ENCODE peak calls at places on chromosomes 11 and 22, in nine cellular contexts. One of them, this sample, is unnamed.

GRCh38 chr22:47515384-47516125 is 753.1 kb downstream of the TBC1D22A start:
- DNase-seq in right lobe of liver: no peak
- DNase-seq in body of pancreas: no peak
- DNase-seq in IMR-90: no peak
- DNase-seq in mesendoderm: peak; percentile 23
- DNase-seq in fibroblast of the aortic adventitia: no peak
- DNase-seq in small intestine: no peak
- DNase-seq in CD8-positive, alpha-beta memory T cell: no peak
- DNase-seq in lower lobe of right lung: no peak
- DNase-seq in this sample: no peak

GRCh38 chr22:24437091-24437490 is 9.7 kb downstream of the ADORA2A start:
- DNase-seq in right lobe of liver: peak; percentile 40
- DNase-seq in body of pancreas: no peak
- DNase-seq in IMR-90: no peak
- DNase-seq in mesendoderm: no peak
- DNase-seq in fibroblast of the aortic adventitia: no peak
- DNase-seq in small intestine: no peak
- DNase-seq in CD8-positive, alpha-beta memory T cell: no peak
- DNase-seq in lower lobe of right lung: no peak
- DNase-seq in this sample: no peak

GRCh38 chr11:12195773-12196172 is 85.4 kb downstream of the MICAL2 start:
- DNase-seq in right lobe of liver: no peak
- DNase-seq in body of pancreas: no peak
- DNase-seq in IMR-90: no peak
- DNase-seq in mesendoderm: peak; percentile 71
- DNase-seq in fibroblast of the aortic adventitia: no peak
- DNase-seq in small intestine: peak; percentile 45
- DNase-seq in CD8-positive, alpha-beta memory T cell: peak; percentile 61
- DNase-seq in lower lobe of right lung: no peak
- DNase-seq in this sample: no peak

GRCh38 chr11:119594639-119595249 is 134.3 kb downstream of the NECTIN1 start:
- DNase-seq in right lobe of liver: no peak
- DNase-seq in body of pancreas: no peak
- DNase-seq in IMR-90: peak; percentile 87
- DNase-seq in mesendoderm: no peak
- DNase-seq in fibroblast of the aortic adventitia: peak; percentile 90
- DNase-seq in small intestine: no peak
- DNase-seq in CD8-positive, alpha-beta memory T cell: no peak
- DNase-seq in lower lobe of right lung: no peak
- DNase-seq in this sample: peak; percentile 48

GRCh38 chr11:96322775-96323642 is 20.0 kb downstream of the MAML2 start:
- DNase-seq in right lobe of liver: no peak
- DNase-seq in body of pancreas: no peak
- DNase-seq in IMR-90: no peak
- DNase-seq in mesendoderm: no peak
- DNase-seq in fibroblast of the aortic adventitia: no peak
- DNase-seq in small intestine: no peak
- DNase-seq in CD8-positive, alpha-beta memory T cell: no peak
- DNase-seq in lower lobe of right lung: no peak
- DNase-seq in this sample: no peak

GRCh38 chr22:20243545-20244249 is 24.4 kb downstream of the RTN4R start:
- DNase-seq in right lobe of liver: peak; percentile 79
- DNase-seq in body of pancreas: peak; percentile 52
- DNase-seq in IMR-90: peak; percentile 71
- DNase-seq in mesendoderm: peak; percentile 94
- DNase-seq in fibroblast of the aortic adventitia: peak; percentile 75
- DNase-seq in small intestine: peak; percentile 25
- DNase-seq in CD8-positive, alpha-beta memory T cell: peak; percentile 55
- DNase-seq in lower lobe of right lung: peak; percentile 83
- DNase-seq in this sample: peak; percentile 56

GRCh38 chr11:6755303-6755952 is 16.3 kb downstream of the OR2AG2 start:
- DNase-seq in right lobe of liver: peak; percentile 49
- DNase-seq in body of pancreas: peak; percentile 24
- DNase-seq in IMR-90: peak; percentile 34
- DNase-seq in mesendoderm: peak; percentile 45
- DNase-seq in fibroblast of the aortic adventitia: peak; percentile 63
- DNase-seq in small intestine: peak; percentile 35
- DNase-seq in CD8-positive, alpha-beta memory T cell: no peak
- DNase-seq in lower lobe of right lung: no peak
- DNase-seq in this sample: peak; percentile 73

GRCh38 chr11:18853086-18853720 is 61.6 kb upstream of the PTPN5 start:
- DNase-seq in right lobe of liver: no peak
- DNase-seq in body of pancreas: peak; percentile 44
- DNase-seq in IMR-90: peak; percentile 19
- DNase-seq in mesendoderm: peak; percentile 80
- DNase-seq in fibroblast of the aortic adventitia: peak; percentile 28
- DNase-seq in small intestine: peak; percentile 42
- DNase-seq in CD8-positive, alpha-beta memory T cell: no peak
- DNase-seq in lower lobe of right lung: no peak
- DNase-seq in this sample: peak; percentile 15

GRCh38 chr11:24324211-24324610 is 172.6 kb upstream of the LUZP2 start:
- DNase-seq in right lobe of liver: no peak
- DNase-seq in body of pancreas: no peak
- DNase-seq in IMR-90: peak; percentile 75
- DNase-seq in mesendoderm: no peak
- DNase-seq in fibroblast of the aortic adventitia: no peak
- DNase-seq in small intestine: no peak
- DNase-seq in CD8-positive, alpha-beta memory T cell: no peak
- DNase-seq in lower lobe of right lung: no peak
- DNase-seq in this sample: peak; percentile 35

GRCh38 chr22:29244785-29245625 is 22.8 kb downstream of the RHBDD3 start:
- DNase-seq in right lobe of liver: no peak
- DNase-seq in body of pancreas: no peak
- DNase-seq in IMR-90: no peak
- DNase-seq in mesendoderm: no peak
- DNase-seq in fibroblast of the aortic adventitia: no peak
- DNase-seq in small intestine: no peak
- DNase-seq in CD8-positive, alpha-beta memory T cell: no peak
- DNase-seq in lower lobe of right lung: no peak
- DNase-seq in this sample: no peak

GRCh38 chr11:128745296-128746183 is 51.7 kb downstream of the FLI1 start:
- DNase-seq in right lobe of liver: no peak
- DNase-seq in body of pancreas: no peak
- DNase-seq in IMR-90: peak; percentile 27
- DNase-seq in mesendoderm: peak; percentile 53
- DNase-seq in fibroblast of the aortic adventitia: peak; percentile 70
- DNase-seq in small intestine: no peak
- DNase-seq in CD8-positive, alpha-beta memory T cell: no peak
- DNase-seq in lower lobe of right lung: no peak
- DNase-seq in this sample: peak; percentile 30

GRCh38 chr22:39419911-39420310 is 20.3 kb downstream of the TAB1 start:
- DNase-seq in right lobe of liver: no peak
- DNase-seq in body of pancreas: no peak
- DNase-seq in IMR-90: no peak
- DNase-seq in mesendoderm: no peak
- DNase-seq in fibroblast of the aortic adventitia: no peak
- DNase-seq in small intestine: no peak
- DNase-seq in CD8-positive, alpha-beta memory T cell: no peak
- DNase-seq in lower lobe of right lung: peak; percentile 31
- DNase-seq in this sample: no peak

GRCh38 chr11:75816561-75817239 is 1.7 kb downstream of the UVRAG start:
- DNase-seq in right lobe of liver: no peak
- DNase-seq in body of pancreas: no peak
- DNase-seq in IMR-90: no peak
- DNase-seq in mesendoderm: no peak
- DNase-seq in fibroblast of the aortic adventitia: no peak
- DNase-seq in small intestine: peak; percentile 27
- DNase-seq in CD8-positive, alpha-beta memory T cell: no peak
- DNase-seq in lower lobe of right lung: no peak
- DNase-seq in this sample: no peak

GRCh38 chr22:23184100-23184763 is 3.9 kb downstream of the BCR start:
- DNase-seq in right lobe of liver: no peak
- DNase-seq in body of pancreas: no peak
- DNase-seq in IMR-90: no peak
- DNase-seq in mesendoderm: no peak
- DNase-seq in fibroblast of the aortic adventitia: no peak
- DNase-seq in small intestine: no peak
- DNase-seq in CD8-positive, alpha-beta memory T cell: no peak
- DNase-seq in lower lobe of right lung: no peak
- DNase-seq in this sample: no peak
- H3K4me3 ChIP-seq in right lobe of liver: no peak overlapping the region
- H3K4me3 ChIP-seq in body of pancreas: no peak overlapping the region
- H3K4me3 ChIP-seq in IMR-90: no peak overlapping the region
- H3K4me3 ChIP-seq in mesendoderm: no peak overlapping the region
- H3K4me3 ChIP-seq in fibroblast of the aortic adventitia: no peak overlapping the region
- H3K4me3 ChIP-seq in small intestine: no peak overlapping the region
- H3K4me3 ChIP-seq in CD8-positive, alpha-beta memory T cell: no peak overlapping the region
- H3K4me3 ChIP-seq in lower lobe of right lung: peak overlapping the region; percentile 69
- H3K4me3 ChIP-seq in this sample: no peak overlapping the region

GRCh38 chr11:64864135-64864472 is 14.3 kb downstream of the EHD1 start:
- DNase-seq in right lobe of liver: peak; percentile 93
- DNase-seq in body of pancreas: peak; percentile 84
- DNase-seq in IMR-90: no peak
- DNase-seq in mesendoderm: no peak
- DNase-seq in fibroblast of the aortic adventitia: no peak
- DNase-seq in small intestine: peak; percentile 79
- DNase-seq in CD8-positive, alpha-beta memory T cell: no peak
- DNase-seq in lower lobe of right lung: no peak
- DNase-seq in this sample: no peak
- H3K4me3 ChIP-seq in right lobe of liver: no peak overlapping the region
- H3K4me3 ChIP-seq in body of pancreas: no peak overlapping the region
- H3K4me3 ChIP-seq in IMR-90: no peak overlapping the region
- H3K4me3 ChIP-seq in mesendoderm: no peak overlapping the region
- H3K4me3 ChIP-seq in fibroblast of the aortic adventitia: peak overlapping the region; percentile 28
- H3K4me3 ChIP-seq in small intestine: peak overlapping the region; percentile 2
- H3K4me3 ChIP-seq in CD8-positive, alpha-beta memory T cell: peak overlapping the region; percentile 66
- H3K4me3 ChIP-seq in lower lobe of right lung: peak overlapping the region; percentile 28
- H3K4me3 ChIP-seq in this sample: peak overlapping the region; percentile 42

GRCh38 chr11:10695821-10696220 is 2.3 kb upstream of the IRAG1 start:
- DNase-seq in right lobe of liver: no peak
- DNase-seq in body of pancreas: no peak
- DNase-seq in IMR-90: peak; percentile 20
- DNase-seq in mesendoderm: no peak
- DNase-seq in fibroblast of the aortic adventitia: no peak
- DNase-seq in small intestine: no peak
- DNase-seq in CD8-positive, alpha-beta memory T cell: no peak
- DNase-seq in lower lobe of right lung: no peak
- DNase-seq in this sample: no peak

GRCh38 chr11:10696797-10697620 is 3.5 kb upstream of the IRAG1 start:
- DNase-seq in right lobe of liver: no peak
- DNase-seq in body of pancreas: no peak
- DNase-seq in IMR-90: no peak
- DNase-seq in mesendoderm: no peak
- DNase-seq in fibroblast of the aortic adventitia: no peak
- DNase-seq in small intestine: no peak
- DNase-seq in CD8-positive, alpha-beta memory T cell: no peak
- DNase-seq in lower lobe of right lung: no peak
- DNase-seq in this sample: no peak

GRCh38 chr11:10693509-10694071 is at the start of gene IRAG1:
- DNase-seq in right lobe of liver: peak; percentile 49
- DNase-seq in body of pancreas: peak; percentile 19
- DNase-seq in IMR-90: peak; percentile 78
- DNase-seq in mesendoderm: peak; percentile 15
- DNase-seq in fibroblast of the aortic adventitia: peak; percentile 70
- DNase-seq in small intestine: no peak
- DNase-seq in CD8-positive, alpha-beta memory T cell: no peak
- DNase-seq in lower lobe of right lung: peak; percentile 49
- DNase-seq in this sample: peak; percentile 78

GRCh38 chr11:10694481-10695239 is 1.1 kb upstream of the IRAG1 start:
- DNase-seq in right lobe of liver: no peak
- DNase-seq in body of pancreas: no peak
- DNase-seq in IMR-90: peak; percentile 83
- DNase-seq in mesendoderm: no peak
- DNase-seq in fibroblast of the aortic adventitia: peak; percentile 69
- DNase-seq in small intestine: no peak
- DNase-seq in CD8-positive, alpha-beta memory T cell: no peak
- DNase-seq in lower lobe of right lung: no peak
- DNase-seq in this sample: no peak

DNA sequence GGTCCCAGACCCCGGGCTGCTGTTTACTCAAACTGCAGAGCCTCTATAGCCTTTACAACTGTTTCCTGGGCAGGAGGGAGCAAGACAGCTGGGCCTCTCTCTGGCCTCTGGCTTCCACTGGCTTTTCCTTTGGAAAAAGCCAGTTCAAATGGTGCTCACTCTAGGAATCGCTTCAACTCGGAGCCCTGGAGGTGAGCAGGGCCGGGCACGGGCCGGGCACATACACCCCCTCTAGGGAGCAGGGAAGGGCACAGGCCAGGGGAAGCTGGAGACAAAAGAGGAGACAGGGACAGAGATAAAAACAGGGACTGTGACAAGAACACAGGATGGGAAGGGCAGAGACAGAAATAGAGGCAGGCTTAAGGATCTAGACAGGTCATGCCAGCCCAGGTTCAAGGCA is 839 bp downstream of the IRAG1 start:
- DNase-seq in right lobe of liver: no peak
- DNase-seq in body of pancreas: no peak
- DNase-seq in IMR-90: no peak
- DNase-seq in mesendoderm: no peak
- DNase-seq in fibroblast of the aortic adventitia: no peak
- DNase-seq in small intestine: no peak
- DNase-seq in CD8-positive, alpha-beta memory T cell: no peak
- DNase-seq in lower lobe of right lung: no peak
- DNase-seq in this sample: no peak
- H3K4me3 ChIP-seq in right lobe of liver: peak overlapping the region; percentile 10
- H3K4me3 ChIP-seq in body of pancreas: no peak overlapping the region
- H3K4me3 ChIP-seq in IMR-90: peak overlapping the region; percentile 61
- H3K4me3 ChIP-seq in mesendoderm: no peak overlapping the region
- H3K4me3 ChIP-seq in fibroblast of the aortic adventitia: peak overlapping the region; percentile 61
- H3K4me3 ChIP-seq in small intestine: no peak overlapping the region
- H3K4me3 ChIP-seq in CD8-positive, alpha-beta memory T cell: no peak overlapping the region
- H3K4me3 ChIP-seq in lower lobe of right lung: peak overlapping the region; percentile 42
- H3K4me3 ChIP-seq in this sample: peak overlapping the region; percentile 86

DNA sequence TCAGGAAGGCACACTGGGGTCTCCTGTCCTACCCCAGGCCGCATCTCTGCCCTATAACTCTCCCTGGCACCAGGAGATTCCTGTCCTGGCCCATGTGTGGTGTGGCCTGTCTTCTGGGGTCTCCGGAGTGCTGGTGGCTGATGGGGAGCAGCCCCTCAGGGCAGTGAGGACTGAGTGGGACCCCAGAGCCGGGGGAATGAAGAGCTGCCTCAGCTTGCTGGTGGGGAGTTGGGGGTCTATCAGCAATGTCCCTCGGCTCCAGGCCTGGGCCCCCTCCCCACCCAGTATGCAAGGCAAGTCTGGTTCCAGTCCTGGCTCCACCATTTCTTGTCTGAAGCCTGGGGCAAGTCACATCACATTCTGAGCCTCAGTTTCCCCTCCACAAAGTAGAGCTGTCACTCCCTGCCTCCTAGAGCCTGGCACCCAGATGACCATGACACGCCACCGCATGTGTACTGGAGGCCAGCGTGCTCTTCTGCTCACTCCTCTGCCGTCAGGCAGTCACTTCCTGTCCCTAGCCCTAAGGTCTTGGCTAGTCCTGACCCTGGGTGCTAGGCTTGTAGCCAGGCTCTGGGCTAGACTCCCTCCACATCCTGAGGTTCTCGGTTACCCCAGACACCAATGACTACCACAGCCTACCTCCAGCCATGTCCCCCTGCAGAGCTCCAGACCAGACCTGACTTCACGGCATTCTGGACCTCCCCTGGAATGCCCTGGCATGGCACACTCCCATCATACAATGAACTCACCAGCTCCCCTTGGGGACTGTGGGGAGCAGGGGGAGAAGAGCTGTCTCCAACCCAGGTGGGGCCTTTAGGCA is 12.8 kb downstream of the ARAP1 start:
- DNase-seq in right lobe of liver: no peak
- DNase-seq in body of pancreas: no peak
- DNase-seq in IMR-90: no peak
- DNase-seq in mesendoderm: no peak
- DNase-seq in fibroblast of the aortic adventitia: no peak
- DNase-seq in small intestine: no peak
- DNase-seq in CD8-positive, alpha-beta memory T cell: no peak
- DNase-seq in lower lobe of right lung: no peak
- DNase-seq in this sample: no peak
- H3K4me3 ChIP-seq in right lobe of liver: no peak overlapping the region
- H3K4me3 ChIP-seq in body of pancreas: no peak overlapping the region
- H3K4me3 ChIP-seq in IMR-90: no peak overlapping the region
- H3K4me3 ChIP-seq in mesendoderm: no peak overlapping the region
- H3K4me3 ChIP-seq in fibroblast of the aortic adventitia: no peak overlapping the region
- H3K4me3 ChIP-seq in small intestine: no peak overlapping the region
- H3K4me3 ChIP-seq in CD8-positive, alpha-beta memory T cell: no peak overlapping the region
- H3K4me3 ChIP-seq in lower lobe of right lung: peak overlapping the region; percentile 41
- H3K4me3 ChIP-seq in this sample: no peak overlapping the region

This sample was measured in adipocyte.